ENCODE peak calls at places on chromosomes 1 and 21, in four cellular contexts. Q, L, K and N are unnamed samples.

GRCh38 chr1:41483960-41484844 is at the start of gene EDN2:
- DNase-seq in Q (peak), K (no peak), L (no peak), N (no peak)

GRCh38 chr1:98749152-98749756 is 87.7 kb downstream of the SNX7 start:
- DNase-seq in K (no peak), Q (no peak), L (no peak), N (no peak)

GRCh38 chr1:3996846-3997705 is 97.0 kb upstream of the C1orf174 start:
- DNase-seq in K (no peak), Q (no peak), L (no peak), N (no peak)

GRCh38 chr1:9680091-9680490 is 28.6 kb downstream of the PIK3CD start:
- DNase-seq in K (no peak), Q (no peak), L (no peak), N (no peak)

GRCh38 chr1:221849897-221850296 is 108.0 kb upstream of the DUSP10 start:
- DNase-seq in Q (no peak), K (no peak), L (no peak), N (no peak)

GRCh38 chr1:218812360-218812759 is 361.3 kb upstream of the LYPLAL1 start:
- DNase-seq in L (no peak), Q (no peak), K (no peak), N (no peak)

GRCh38 chr1:117568999-117569398 is 36.8 kb upstream of the TENT5C start:
- DNase-seq in Q (no peak), L (no peak), K (no peak), N (no peak)

GRCh38 chr1:36765785-36766300 is 268.5 kb downstream of the GRIK3 start:
- DNase-seq in L (no peak), Q (no peak), K (no peak), N (no peak)

GRCh38 chr1:171219751-171220385 is 28.4 kb upstream of the FMO1 start:
- DNase-seq in K (peak), L (peak), Q (no peak), N (peak)

GRCh38 chr1:229624906-229625871 is 733 bp downstream of the TAF5L start:
- DNase-seq in L (no peak), K (no peak), Q (peak), N (no peak)

GRCh38 chr1:35499652-35500176 is 57.5 kb downstream of the KIAA0319L start:
- DNase-seq in L (no peak), K (no peak), Q (no peak), N (no peak)

GRCh38 chr1:89757532-89757931 is 63.3 kb upstream of the LRRC8D start:
- DNase-seq in L (no peak), K (no peak), Q (no peak), N (no peak)

GRCh38 chr21:41867313-41867712 is 11.8 kb downstream of the PRDM15 start:
- DNase-seq in Q (no peak), L (no peak), K (no peak), N (no peak)

GRCh38 chr21:46111193-46111571 is 13.3 kb downstream of the COL6A2 start:
- DNase-seq in Q (no peak), K (no peak), L (no peak), N (no peak)